ENCODE peak calls at places on chromosome 12, in six cellular contexts. D, O, N, K, Z and W are unnamed samples. For H3K4me1, the result is how much of the 10 kb centered on the place peaks cover.

GRCh38 chr12:15037091-15037723 is 64.4 kb downstream of the PDE6H start:
- DNase-seq in D (no peak), O (no peak), N (no peak), K (no peak), Z (no peak), W (no peak)

GRCh38 chr12:70823182-70823976 is 97.2 kb downstream of the PTPRR start:
- DNase-seq in D (no peak), O (no peak), N (no peak), K (no peak), Z (no peak), W (no peak)

GRCh38 chr12:3557136-3557697 is 66.2 kb downstream of the PRMT8 start:
- DNase-seq in D (peak), O (no peak), N (no peak), K (no peak), Z (no peak), W (no peak)

GRCh38 chr12:70774055-70774454 is 136.8 kb upstream of the PTPRB start:
- DNase-seq in D (no peak), O (peak), N (no peak), K (peak), Z (no peak), W (no peak)

GRCh38 chr12:46214668-46215429 is 54.0 kb downstream of the SLC38A1 start:
- DNase-seq in D (no peak), O (no peak), N (no peak), K (no peak), Z (no peak), W (no peak)

GRCh38 chr12:28601659-28602058 is 411.4 kb downstream of the CCDC91 start:
- DNase-seq in D (no peak), O (no peak), N (no peak), K (no peak), Z (no peak), W (no peak)

GRCh38 chr12:12723681-12724420 is 6.7 kb downstream of the CDKN1B start:
- DNase-seq in D (no peak), O (peak), N (no peak), K (peak), Z (peak), W (no peak)

GRCh38 chr12:2125651-2126050 is 72.9 kb downstream of the CACNA1C start:
- DNase-seq in D (peak), O (no peak), N (no peak), K (no peak), Z (no peak), W (no peak)

GRCh38 chr12:89395712-89396111 is 43.4 kb upstream of the DUSP6 start:
- DNase-seq in D (no peak), O (no peak), N (no peak), K (no peak), Z (no peak), W (no peak)

GRCh38 chr12:109777544-109777943 is 55.7 kb downstream of the TRPV4 start:
- DNase-seq in D (no peak), O (peak), N (no peak), K (peak), Z (peak), W (no peak)

GRCh38 chr12:61654698-61655097 is 605.5 kb upstream of the USP15 start:
- DNase-seq in D (no peak), O (peak), N (no peak), K (no peak), Z (peak), W (no peak)

GRCh38 chr12:93020225-93020997 is 91.3 kb upstream of the EEA1 start:
- DNase-seq in D (no peak), O (no peak), N (peak), K (no peak), Z (peak), W (no peak)

GRCh38 chr12:25689996-25690501 is 137.0 kb upstream of the LMNTD1 start:
- DNase-seq in D (no peak), O (peak), N (no peak), K (no peak), Z (no peak), W (no peak)

GRCh38 chr12:46794593-46795190 is 31.1 kb downstream of the SLC38A4 start:
- DNase-seq in D (no peak), O (no peak), N (no peak), K (no peak), Z (no peak), W (no peak)

GRCh38 chr12:123938679-123939480 is 33.8 kb downstream of the CCDC92 start:
- DNase-seq in D (no peak), O (peak), N (no peak), K (no peak), Z (peak), W (no peak)

GRCh38 chr12:123935956-123936355 is 36.7 kb downstream of the CCDC92 start:
- DNase-seq in D (no peak), O (no peak), N (no peak), K (no peak), Z (no peak), W (no peak)

GRCh38 chr12:123936471-123936870 is 36.2 kb downstream of the CCDC92 start:
- DNase-seq in D (no peak), O (no peak), N (no peak), K (no peak), Z (no peak), W (no peak)

GRCh38 chr12:123937707-123938600 is 34.7 kb downstream of the CCDC92 start:
- DNase-seq in D (no peak), O (no peak), N (no peak), K (no peak), Z (no peak), W (peak)

GRCh38 chr12:123936956-123937706 is 35.5 kb downstream of the CCDC92 start:
- DNase-seq in D (no peak), O (no peak), N (no peak), K (no peak), Z (no peak), W (no peak)
- H3K4me1 ChIP-seq in D (under half), O (under half), N (under half), K (under half), Z (under half), W (under half)

DNA sequence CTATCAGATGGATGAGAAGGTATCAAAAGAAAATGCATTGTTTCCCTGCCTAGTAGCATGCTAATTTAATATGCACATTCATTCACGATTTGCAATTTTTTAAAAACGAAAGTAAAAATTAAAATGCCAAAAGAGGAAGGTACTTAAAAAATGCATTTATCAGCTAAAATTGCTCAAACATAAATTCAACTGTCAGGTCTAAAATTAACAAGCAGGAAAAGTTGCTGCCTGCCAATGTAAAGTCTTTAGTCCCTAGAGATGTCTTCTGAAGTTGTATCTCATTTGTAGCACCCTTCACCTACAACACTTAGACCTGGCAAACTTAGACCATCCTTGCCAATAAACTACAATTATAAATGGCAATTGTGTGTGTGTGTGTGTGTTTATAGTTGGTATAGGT is 7.8 kb downstream of the ATF7 start:
- DNase-seq in D (no peak), O (peak), N (no peak), K (no peak), Z (no peak), W (no peak)
- H3K4me1 ChIP-seq in D (under half), O (under half), N (under half), K (under half), Z (under half), W (under half)

GRCh38 chr12:85278598-85279448 is 1.2 kb upstream of the ALX1 start:
- DNase-seq in D (no peak), O (no peak), N (no peak), K (no peak), Z (no peak), W (no peak)
- H3K4me1 ChIP-seq in D (under half), O (under half), N (under half), K (under half), Z (under half), W (under half)

GRCh38 chr12:94676011-94676709 is 25.8 kb upstream of the TMCC3 start:
- DNase-seq in D (no peak), O (no peak), N (no peak), K (no peak), Z (no peak), W (no peak)

GRCh38 chr12:94674835-94675234 is 24.5 kb upstream of the TMCC3 start:
- DNase-seq in D (no peak), O (peak), N (no peak), K (no peak), Z (no peak), W (no peak)

GRCh38 chr12:94676922-94677321 is 26.6 kb upstream of the TMCC3 start:
- DNase-seq in D (no peak), O (no peak), N (no peak), K (no peak), Z (no peak), W (no peak)

GRCh38 chr12:94671917-94672316 is 21.6 kb upstream of the TMCC3 start:
- DNase-seq in D (no peak), O (no peak), N (no peak), K (no peak), Z (no peak), W (no peak)

DNA sequence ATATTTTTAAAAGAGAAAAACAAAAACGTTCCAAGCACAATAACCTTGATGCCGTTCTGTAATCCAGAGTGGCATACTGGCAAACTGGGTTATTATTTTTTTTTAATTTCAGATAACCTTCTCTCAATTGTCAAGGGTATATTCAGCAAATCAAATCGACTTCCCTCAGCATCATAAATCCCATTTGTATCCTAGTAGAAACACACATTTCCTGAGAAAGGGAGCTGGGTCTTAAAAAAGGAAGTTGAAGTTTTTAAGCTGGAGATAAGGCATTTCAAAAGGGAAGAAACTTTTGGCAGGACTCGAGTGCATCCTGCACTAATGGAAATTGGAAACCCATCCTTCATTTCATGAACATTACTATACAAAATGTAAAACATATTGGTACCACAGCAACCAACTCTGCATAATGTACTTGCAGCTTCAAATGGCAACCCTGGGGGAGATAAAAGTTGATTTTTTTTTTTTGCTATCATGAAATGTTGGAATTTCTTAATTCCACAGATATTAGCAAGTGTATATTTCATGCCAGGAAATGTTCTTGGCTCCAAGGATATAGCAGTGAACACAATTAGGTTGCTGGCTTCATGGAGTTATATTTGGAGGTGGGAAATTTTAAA is 23.7 kb upstream of the TMCC3 start:
- DNase-seq in D (no peak), O (no peak), N (no peak), K (no peak), Z (no peak), W (no peak)
- H3K4me1 ChIP-seq in D (half or more), O (under half), N (under half), K (under half), Z (under half), W (under half)

DNA sequence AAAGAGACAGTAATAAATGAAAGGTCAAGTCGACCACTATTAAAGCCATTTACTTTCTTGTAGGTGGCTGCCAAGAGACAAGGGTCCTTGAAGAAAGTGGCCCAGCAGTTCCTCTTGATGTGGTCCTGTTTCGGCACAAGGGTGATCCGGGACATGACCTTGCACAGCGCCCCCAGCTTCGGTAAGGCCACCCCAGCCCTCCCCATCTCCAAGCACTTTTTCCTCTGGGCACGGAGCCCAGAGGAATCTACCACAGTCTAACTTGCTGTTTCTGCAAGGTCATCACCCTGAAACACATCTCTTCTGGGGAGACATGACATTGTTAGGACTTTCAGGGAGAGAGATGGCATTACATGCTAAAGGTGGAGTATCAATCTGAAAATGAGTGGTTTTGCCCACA is 53.8 kb upstream of the RIC8B start:
- DNase-seq in D (no peak), O (no peak), N (no peak), K (no peak), Z (no peak), W (no peak)
- H3K4me1 ChIP-seq in D (under half), O (under half), N (under half), K (under half), Z (under half), W (under half)

DNA sequence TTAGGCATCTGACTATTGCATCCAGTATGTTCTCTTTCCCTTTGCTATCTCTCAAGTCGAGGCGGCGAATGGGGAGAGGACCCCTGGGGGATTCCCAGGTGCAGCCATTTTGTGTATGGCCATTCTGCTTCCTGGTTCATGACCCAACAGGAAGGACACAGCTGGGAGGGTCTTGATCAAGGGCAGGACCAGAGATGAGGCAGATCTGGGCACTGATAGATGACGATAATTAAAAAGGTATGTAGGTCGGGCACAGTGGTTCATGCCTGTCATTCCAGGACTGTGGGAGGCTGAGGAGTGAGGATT is 73.9 kb downstream of the EID3 start:
- DNase-seq in D (peak), O (no peak), N (peak), K (no peak), Z (no peak), W (no peak)
- H3K4me1 ChIP-seq in D (under half), O (under half), N (half or more), K (under half), Z (under half), W (under half)

DNA sequence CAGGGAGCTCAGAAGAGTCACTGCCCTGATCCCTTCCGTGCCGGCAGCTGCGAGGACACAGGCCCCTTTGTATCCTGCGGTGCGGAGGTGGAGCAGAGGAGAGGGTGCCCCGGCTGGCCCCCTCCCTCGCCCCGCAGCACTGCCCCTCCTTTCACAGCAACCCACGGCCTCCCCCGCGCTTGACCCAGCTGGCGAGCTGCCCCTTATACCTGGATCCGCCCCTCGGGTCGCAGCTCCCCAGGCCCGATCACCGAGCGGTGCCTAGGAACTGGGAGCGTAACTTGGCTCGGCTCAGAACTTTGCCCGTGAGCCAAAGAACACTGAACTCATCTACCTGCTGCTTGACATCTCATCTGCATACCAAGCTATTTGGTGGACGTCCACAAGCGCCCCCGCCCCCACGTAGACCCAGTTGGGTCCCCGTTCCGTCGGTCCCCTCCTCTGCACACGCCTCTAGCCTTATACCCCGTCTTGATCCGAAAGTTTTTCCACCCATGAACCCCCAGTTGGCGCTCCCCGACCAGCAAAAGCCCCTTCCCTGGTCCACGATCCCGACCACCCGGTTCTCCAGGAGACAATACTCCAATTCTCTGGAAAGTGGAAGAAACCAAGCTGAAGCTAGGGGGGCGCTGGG is 697 bp upstream of the DNAJC14 start:
- DNase-seq in D (peak), O (no peak), N (no peak), K (no peak), Z (peak), W (no peak)
- H3K4me1 ChIP-seq in D (half or more), O (under half), N (under half), K (under half), Z (under half), W (under half)

DNA sequence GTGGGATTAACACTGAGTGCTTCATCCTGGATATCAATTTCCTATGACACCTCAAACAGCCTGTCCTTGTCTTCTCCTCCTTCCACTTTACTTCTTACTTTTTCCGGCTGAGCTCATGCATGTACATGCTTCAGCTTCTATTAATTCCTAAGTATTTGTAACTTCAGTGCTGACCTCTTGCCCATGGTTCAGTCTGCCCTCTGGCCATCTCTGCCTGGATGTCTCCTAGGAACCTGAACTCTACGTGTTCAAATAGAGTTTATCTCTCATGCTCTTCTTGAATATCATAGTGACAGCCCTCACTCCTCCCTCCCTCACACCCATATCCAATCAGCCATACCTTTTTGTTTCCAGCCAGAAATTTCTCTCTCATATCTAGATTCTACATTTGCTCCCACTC is 141.6 kb downstream of the ATP23 start:
- DNase-seq in D (no peak), O (no peak), N (no peak), K (no peak), Z (no peak), W (no peak)
- H3K4me1 ChIP-seq in D (under half), O (under half), N (under half), K (under half), Z (under half), W (under half)

GRCh38 chr12:50764116-50764860 is 387 bp downstream of the ATF1 start:
- DNase-seq in D (peak), O (peak), N (no peak), K (peak), Z (peak), W (peak)

GRCh38 chr12:50763637-50764115 is at the start of gene ATF1:
- DNase-seq in D (peak), O (peak), N (peak), K (peak), Z (peak), W (peak)

GRCh38 chr12:50765325-50765911 is 1.5 kb downstream of the ATF1 start:
- DNase-seq in D (no peak), O (peak), N (peak), K (peak), Z (peak), W (no peak)

DNA sequence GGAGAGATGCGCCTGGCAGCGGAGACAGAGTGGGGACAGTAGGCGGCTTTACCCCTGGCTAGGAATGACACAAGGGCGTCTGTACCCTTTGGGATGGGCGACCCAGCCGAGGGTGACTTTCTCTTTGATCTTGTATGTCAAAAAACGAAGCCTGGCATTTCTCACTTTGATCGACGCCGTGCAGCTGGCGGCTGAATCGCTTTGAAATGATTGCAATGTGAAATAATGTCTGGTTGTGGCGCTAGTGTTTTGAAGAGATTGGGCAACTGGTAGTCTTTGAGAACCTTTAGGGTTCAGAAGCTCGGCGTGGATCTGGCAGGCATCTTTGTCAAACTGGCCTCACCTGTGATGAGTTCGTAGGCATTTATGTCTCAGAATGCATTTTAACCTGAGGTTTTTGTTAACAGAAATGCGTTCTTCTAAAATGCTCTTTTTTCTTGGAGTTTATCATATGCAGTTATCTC is 992 bp downstream of the ATF1 start:
- DNase-seq in D (peak), O (peak), N (no peak), K (peak), Z (peak), W (peak)
- H3K4me1 ChIP-seq in D (under half), O (under half), N (under half), K (under half), Z (under half), W (under half)